ENCODE peak calls at places on chromosomes 7 and 10, in seven cellular contexts. R is neural progenitor cell, K is mammary epithelial cell, O is fibroblast of lung, T is GM23338, H is PC-3, D is GM12878. L is an unnamed sample.

GRCh38 chr10:82037076-82037475 is 162.1 kb downstream of the NRG3 start:
- DNase-seq in K (no peak), D (no peak), R (no peak), H (no peak), T (no peak), O (no peak), L (no peak)

GRCh38 chr7:94509264-94509878 is at the start of gene CASD1:
- DNase-seq in D (no peak), T (peak), H (peak), R (no peak), K (peak), O (peak), L (no peak)

GRCh38 chr10:13056461-13057077 is 43.4 kb upstream of the OPTN start:
- DNase-seq in R (peak), H (peak), D (no peak), O (peak), T (peak), K (peak), L (peak)

GRCh38 chr7:141295367-141295895 is 221.6 kb downstream of the TMEM178B start:
- DNase-seq in O (no peak), T (no peak), R (no peak), D (no peak), K (no peak), H (no peak), L (no peak)

GRCh38 chr10:4472190-4472904 is 353.7 kb upstream of the AKR1E2 start:
- DNase-seq in R (no peak), O (no peak), H (no peak), K (no peak), T (no peak), D (no peak), L (no peak)

GRCh38 chr10:76488602-76489001 is 1057.2 kb downstream of the LRMDA start:
- DNase-seq in H (no peak), D (no peak), K (no peak), O (no peak), R (no peak), T (no peak), L (no peak)

GRCh38 chr7:29812185-29812876 is 6.0 kb downstream of the WIPF3 start:
- DNase-seq in K (no peak), D (no peak), O (peak), R (no peak), T (no peak), H (no peak), L (no peak)

GRCh38 chr7:108156897-108157605 is 26.9 kb upstream of the LAMB4 start:
- DNase-seq in K (no peak), H (no peak), D (no peak), O (no peak), T (no peak), R (no peak), L (no peak)

GRCh38 chr10:57897611-57898010 is 370.1 kb downstream of the IPMK start:
- DNase-seq in K (no peak), H (no peak), D (no peak), T (no peak), R (no peak), O (no peak), L (no peak)

GRCh38 chr7:155230169-155230593 is 67.5 kb upstream of the INSIG1 start:
- DNase-seq in R (peak), T (peak), H (peak), D (no peak), O (peak), K (peak), L (peak)

GRCh38 chr10:77737608-77738007 is 100.0 kb upstream of the KCNMA1 start:
- DNase-seq in H (peak), K (peak), O (peak), T (no peak), D (no peak), R (no peak), L (no peak)

GRCh38 chr10:73906524-73907447 is 4.1 kb upstream of the PLAU start:
- DNase-seq in K (peak), O (peak), H (peak), T (peak), R (peak), D (no peak), L (peak)

GRCh38 chr7:137681657-137682562 is 164.9 kb downstream of the DGKI start:
- DNase-seq in R (no peak), T (no peak), K (peak), H (peak), D (no peak), O (peak), L (no peak)

GRCh38 chr10:111221682-111222470 is 145.0 kb downstream of the ADRA2A start:
- DNase-seq in R (no peak), O (peak), K (no peak), T (no peak), D (no peak), H (no peak), L (no peak)

GRCh38 chr10:44696496-44696895 is 214.6 kb upstream of the TMEM72 start:
- DNase-seq in R (no peak), O (peak), T (no peak), H (no peak), D (no peak), K (no peak), L (peak)

GRCh38 chr10:51937736-51938135 is 238.3 kb upstream of the CSTF2T start:
- DNase-seq in K (peak), R (no peak), T (no peak), H (no peak), O (peak), D (no peak), L (no peak)

DNA sequence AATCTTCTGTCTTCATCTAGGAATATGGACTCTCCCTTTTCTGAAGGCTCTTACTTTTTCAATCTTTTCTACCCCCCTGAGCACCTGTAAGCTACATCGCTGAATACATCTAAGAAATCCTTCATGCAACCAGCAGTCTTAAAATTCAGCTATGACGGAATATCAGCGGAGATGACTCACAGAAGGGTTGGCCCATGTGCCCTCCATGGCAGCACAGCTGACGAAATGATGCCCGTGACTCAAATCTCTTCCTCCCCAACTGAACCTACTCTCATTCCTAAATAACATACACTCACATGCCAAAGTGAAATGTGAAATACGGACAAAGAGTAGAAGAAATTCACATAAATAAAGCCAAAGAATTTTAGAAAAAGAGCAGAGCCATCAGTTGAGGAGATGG is 30.3 kb upstream of the NCAPG2 start:
- DNase-seq in H (peak), R (no peak), D (no peak), K (no peak), O (peak), T (no peak), L (no peak)
- TF ChIP-seq CTCF in H (no peak), R (no peak), D (no peak), K (no peak), O (no peak), T (no peak), L (no peak)

GRCh38 chr7:21902240-21902639 is 43.5 kb downstream of the CDCA7L start:
- DNase-seq in O (peak), D (no peak), R (no peak), K (peak), T (no peak), H (peak), L (no peak)
- H3K4me3 ChIP-seq in O (no peak), D (no peak), R (no peak), K (no peak), T (no peak), H (no peak), L (no peak)

GRCh38 chr10:101226888-101227736 is 2.2 kb downstream of the LBX1 start:
- DNase-seq in D (no peak), R (peak), O (no peak), T (peak), H (no peak), K (no peak), L (no peak)

GRCh38 chr10:101228682-101229274 is 485 bp downstream of the LBX1 start:
- DNase-seq in O (no peak), H (no peak), D (no peak), T (peak), R (peak), K (no peak), L (no peak)

GRCh38 chr10:101229275-101230184 is at the start of gene LBX1:
- DNase-seq in R (peak), T (peak), D (no peak), K (no peak), H (no peak), O (no peak), L (no peak)

GRCh38 chr10:101226506-101226887 is 2.8 kb downstream of the LBX1 start:
- DNase-seq in H (no peak), D (no peak), O (no peak), T (peak), R (peak), K (no peak), L (no peak)

DNA sequence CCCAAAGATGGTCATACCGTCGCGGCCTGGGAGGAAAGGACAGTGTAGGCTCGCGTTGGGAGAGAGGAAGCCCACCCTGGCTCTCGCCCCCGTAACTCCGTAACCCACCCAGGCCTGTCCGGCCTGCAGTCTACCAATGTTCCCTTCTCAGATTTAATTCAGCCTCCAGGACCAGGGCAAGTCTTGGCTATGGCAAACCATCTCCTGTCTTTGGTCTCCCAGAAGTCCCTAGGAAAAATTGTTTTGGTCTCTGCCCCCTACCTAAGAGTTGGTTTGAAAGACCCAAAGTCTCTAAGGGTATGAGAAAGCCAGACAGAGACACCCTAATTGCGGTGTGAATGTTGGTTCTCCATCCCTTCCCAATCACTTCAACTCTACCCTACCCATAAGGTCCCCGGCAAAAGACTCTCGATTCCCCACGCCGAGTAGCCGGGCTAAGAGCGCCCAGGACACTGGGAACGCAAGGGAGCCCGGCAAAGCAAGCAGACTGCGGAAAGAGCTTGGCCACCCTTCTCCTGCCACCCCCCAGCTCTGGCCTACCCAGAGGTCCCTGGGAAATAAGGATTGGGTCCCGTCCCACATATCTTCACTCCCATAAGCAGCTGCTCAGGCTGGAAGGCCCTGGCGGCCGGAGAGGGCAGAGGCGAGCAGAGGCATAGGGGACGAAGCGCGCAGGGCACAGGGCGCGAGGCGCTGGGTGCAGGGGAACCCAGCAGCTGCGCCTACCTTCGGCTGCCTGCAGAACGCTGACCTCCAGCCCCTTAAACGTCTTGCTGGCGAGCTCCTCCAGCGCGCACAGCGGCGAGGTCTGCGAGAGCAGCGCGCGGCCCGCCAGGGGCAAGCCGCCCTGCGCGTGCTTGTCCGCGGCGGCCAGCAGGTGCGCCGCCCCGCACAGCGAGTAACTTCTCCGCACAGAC is 1.2 kb downstream of the LBX1 start:
- DNase-seq in K (peak), D (no peak), O (no peak), R (peak), T (peak), H (no peak), L (no peak)
- TF ChIP-seq EZH2 in K (peak), D (no peak), O (peak), R (peak), T (peak), H (peak), L (peak)

DNA sequence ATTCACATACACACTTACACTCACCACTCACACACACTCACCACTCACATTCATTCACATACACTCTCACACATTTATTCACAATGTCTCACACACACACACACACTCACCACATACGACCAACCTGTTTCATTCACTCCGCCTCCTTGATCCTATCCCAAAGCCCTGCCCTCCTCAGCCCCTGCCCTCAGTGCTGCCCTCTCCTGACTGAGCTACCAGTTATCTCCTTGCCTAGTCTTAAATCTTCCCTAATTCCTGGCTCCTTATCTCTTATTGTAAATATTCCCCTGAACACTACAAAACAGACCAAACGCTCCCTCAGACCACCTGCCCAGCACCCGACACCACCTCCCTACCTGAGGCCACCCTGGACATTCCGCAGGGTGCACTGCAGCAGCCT is 26.1 kb upstream of the C10orf120 start:
- DNase-seq in K (no peak), H (peak), D (no peak), T (peak), O (no peak), R (no peak), L (no peak)
- TF ChIP-seq CTCF in K (peak), H (peak), D (no peak), T (peak), O (no peak), R (peak), L (no peak)